ENCODE peak calls at places on chromosomes 2 and 18, in five cellular contexts. R is NCI-H1092; Y is T47D; N is stimulated activated CD4-positive, alpha-beta T cell treated with anti-CD3 and anti-CD28 coated beads, Interleukin-2, amount 100 ng/mL, for 48 hours; V is stimulated activated CD8-positive, alpha-beta memory T cell treated with anti-CD3 and anti-CD28 coated beads, Interleukin-15, amount 100 ng/mL, for 24 hours. C is an unnamed sample.

GRCh38 chr18:64165906-64166305 is 17.0 kb upstream of the LINC00305 start:
- DNase-seq in R (no peak), Y (no peak), N (no peak), V (no peak), C (no peak)

GRCh38 chr2:47072018-47072691 is 83.0 kb downstream of the STPG4 start:
- DNase-seq in R (no peak), Y (no peak), N (no peak), V (no peak), C (no peak)

GRCh38 chr18:22015156-22015555 is 154.2 kb upstream of the GATA6 start:
- DNase-seq in R (no peak), Y (no peak), N (no peak), V (no peak), C (no peak)

GRCh38 chr2:39725401-39725800 is 53.7 kb downstream of the THUMPD2 start:
- DNase-seq in R (no peak), Y (no peak), N (no peak), V (no peak), C (no peak)

GRCh38 chr2:207953354-207953753 is 72.0 kb downstream of the PLEKHM3 start:
- DNase-seq in R (no peak), Y (no peak), N (no peak), V (no peak), C (no peak)

GRCh38 chr2:72111061-72111460 is 36.6 kb downstream of the CYP26B1 start:
- DNase-seq in R (no peak), Y (no peak), N (no peak), V (no peak), C (no peak)

GRCh38 chr2:218981390-218982311 is 3.3 kb downstream of the FEV start:
- DNase-seq in R (no peak), Y (no peak), N (no peak), V (no peak), C (no peak)

GRCh38 chr2:71609029-71609428 is 155.7 kb downstream of the DYSF start:
- DNase-seq in R (no peak), Y (no peak), N (no peak), V (no peak), C (no peak)

GRCh38 chr2:11069566-11070185 is 85.6 kb upstream of the SLC66A3 start:
- DNase-seq in R (no peak), Y (no peak), N (no peak), V (no peak), C (no peak)

GRCh38 chr2:239000500-239001073 is 152.7 kb downstream of the TWIST2 start:
- DNase-seq in R (no peak), Y (no peak), N (no peak), V (no peak), C (no peak)

GRCh38 chr2:145551661-145552060 is 1031.7 kb upstream of the ZEB2 start:
- DNase-seq in R (no peak), Y (no peak), N (no peak), V (no peak), C (no peak)

GRCh38 chr2:65015731-65016130 is 26.5 kb downstream of the SLC1A4 start:
- DNase-seq in R (no peak), Y (no peak), N (no peak), V (no peak), C (no peak)

GRCh38 chr18:77130229-77131099 is 2.1 kb downstream of the MBP start:
- DNase-seq in R (no peak), Y (no peak), N (no peak), V (no peak), C (no peak)